ENCODE peak calls at places on chromosome 7, in nine cellular contexts. One of them, this sample, is unnamed.

GRCh38 chr7:110090113-110090820 is 1000.7 kb upstream of the LRRN3 start:
- DNase-seq in colonic mucosa: no peak
- DNase-seq in hepatocyte: peak; percentile 38
- DNase-seq in fibroblast of lung: peak; percentile 12
- DNase-seq in heart left ventricle: no peak
- DNase-seq in heart right ventricle: no peak
- DNase-seq in Caco-2: peak; percentile 52
- DNase-seq in thoracic aorta: no peak
- DNase-seq in tibial nerve: no peak
- DNase-seq in this sample: no peak

GRCh38 chr7:26156454-26157365 is 4.7 kb downstream of the NFE2L3 start:
- DNase-seq in colonic mucosa: no peak
- DNase-seq in hepatocyte: peak; percentile 51
- DNase-seq in fibroblast of lung: peak; percentile 97
- DNase-seq in heart left ventricle: no peak
- DNase-seq in heart right ventricle: no peak
- DNase-seq in Caco-2: no peak
- DNase-seq in thoracic aorta: no peak
- DNase-seq in tibial nerve: no peak
- DNase-seq in this sample: no peak

GRCh38 chr7:5692112-5692844 is 89.2 kb downstream of the RNF216 start:
- DNase-seq in colonic mucosa: peak; percentile 54
- DNase-seq in hepatocyte: peak; percentile 80
- DNase-seq in fibroblast of lung: peak; percentile 98
- DNase-seq in heart left ventricle: peak; percentile 89
- DNase-seq in heart right ventricle: peak; percentile 80
- DNase-seq in Caco-2: no peak
- DNase-seq in thoracic aorta: peak; percentile 85
- DNase-seq in tibial nerve: peak; percentile 89
- DNase-seq in this sample: peak; percentile 89

GRCh38 chr7:144454-144826 is 47.9 kb upstream of the FAM20C start:
- DNase-seq in colonic mucosa: peak; percentile 16
- DNase-seq in hepatocyte: no peak
- DNase-seq in fibroblast of lung: no peak
- DNase-seq in heart left ventricle: no peak
- DNase-seq in heart right ventricle: no peak
- DNase-seq in Caco-2: no peak
- DNase-seq in thoracic aorta: no peak
- DNase-seq in tibial nerve: no peak
- DNase-seq in this sample: peak; percentile 29

GRCh38 chr7:47391726-47392125 is 190.2 kb downstream of the TNS3 start:
- DNase-seq in colonic mucosa: no peak
- DNase-seq in hepatocyte: no peak
- DNase-seq in fibroblast of lung: no peak
- DNase-seq in heart left ventricle: no peak
- DNase-seq in heart right ventricle: no peak
- DNase-seq in Caco-2: no peak
- DNase-seq in thoracic aorta: no peak
- DNase-seq in tibial nerve: no peak
- DNase-seq in this sample: no peak

GRCh38 chr7:110762514-110762913 is 328.4 kb upstream of the LRRN3 start:
- DNase-seq in colonic mucosa: no peak
- DNase-seq in hepatocyte: peak; percentile 9
- DNase-seq in fibroblast of lung: no peak
- DNase-seq in heart left ventricle: no peak
- DNase-seq in heart right ventricle: no peak
- DNase-seq in Caco-2: no peak
- DNase-seq in thoracic aorta: no peak
- DNase-seq in tibial nerve: no peak
- DNase-seq in this sample: no peak

GRCh38 chr7:138468244-138469123 is 8.4 kb downstream of the TRIM24 start:
- DNase-seq in colonic mucosa: no peak
- DNase-seq in hepatocyte: no peak
- DNase-seq in fibroblast of lung: no peak
- DNase-seq in heart left ventricle: peak; percentile 38
- DNase-seq in heart right ventricle: no peak
- DNase-seq in Caco-2: no peak
- DNase-seq in thoracic aorta: no peak
- DNase-seq in tibial nerve: no peak
- DNase-seq in this sample: no peak

GRCh38 chr7:99557940-99558305 is 519 bp upstream of the ZNF655 start:
- DNase-seq in colonic mucosa: no peak
- DNase-seq in hepatocyte: no peak
- DNase-seq in fibroblast of lung: no peak
- DNase-seq in heart left ventricle: no peak
- DNase-seq in heart right ventricle: no peak
- DNase-seq in Caco-2: no peak
- DNase-seq in thoracic aorta: no peak
- DNase-seq in tibial nerve: no peak
- DNase-seq in this sample: no peak

GRCh38 chr7:24706211-24707165 is 50.8 kb downstream of the GSDME start:
- DNase-seq in colonic mucosa: no peak
- DNase-seq in hepatocyte: no peak
- DNase-seq in fibroblast of lung: no peak
- DNase-seq in heart left ventricle: no peak
- DNase-seq in heart right ventricle: no peak
- DNase-seq in Caco-2: no peak
- DNase-seq in thoracic aorta: no peak
- DNase-seq in tibial nerve: no peak
- DNase-seq in this sample: no peak

GRCh38 chr7:24709585-24710360 is 47.5 kb downstream of the GSDME start:
- DNase-seq in colonic mucosa: no peak
- DNase-seq in hepatocyte: no peak
- DNase-seq in fibroblast of lung: no peak
- DNase-seq in heart left ventricle: no peak
- DNase-seq in heart right ventricle: no peak
- DNase-seq in Caco-2: no peak
- DNase-seq in thoracic aorta: no peak
- DNase-seq in tibial nerve: no peak
- DNase-seq in this sample: no peak

GRCh38 chr7:24705481-24705954 is 51.7 kb downstream of the GSDME start:
- DNase-seq in colonic mucosa: no peak
- DNase-seq in hepatocyte: no peak
- DNase-seq in fibroblast of lung: no peak
- DNase-seq in heart left ventricle: no peak
- DNase-seq in heart right ventricle: no peak
- DNase-seq in Caco-2: no peak
- DNase-seq in thoracic aorta: no peak
- DNase-seq in tibial nerve: no peak
- DNase-seq in this sample: no peak

GRCh38 chr7:24709051-24709450 is 48.2 kb downstream of the GSDME start:
- DNase-seq in colonic mucosa: no peak
- DNase-seq in hepatocyte: no peak
- DNase-seq in fibroblast of lung: no peak
- DNase-seq in heart left ventricle: no peak
- DNase-seq in heart right ventricle: no peak
- DNase-seq in Caco-2: no peak
- DNase-seq in thoracic aorta: no peak
- DNase-seq in tibial nerve: no peak
- DNase-seq in this sample: no peak

DNA sequence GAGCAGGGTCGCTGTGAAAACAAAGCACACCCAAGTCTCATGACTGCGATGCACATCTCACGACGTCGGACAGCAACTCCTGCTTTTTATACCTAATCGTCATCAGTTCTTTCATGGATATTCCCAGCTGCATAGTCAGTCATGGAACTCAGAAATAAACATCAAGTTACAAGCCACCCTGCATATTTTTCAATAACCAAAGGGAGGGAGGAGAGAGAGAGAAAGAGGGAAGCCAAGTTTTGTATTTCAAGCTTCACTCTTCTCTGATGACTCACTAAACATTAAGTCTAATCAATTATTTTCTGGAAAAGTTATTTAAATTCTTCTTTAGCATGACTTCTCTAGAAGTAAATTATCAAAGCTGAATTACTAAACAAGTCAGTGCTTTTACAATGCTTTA is 49.0 kb downstream of the GSDME start:
- DNase-seq in colonic mucosa: no peak
- DNase-seq in hepatocyte: no peak
- DNase-seq in fibroblast of lung: peak; percentile 35
- DNase-seq in heart left ventricle: no peak
- DNase-seq in heart right ventricle: no peak
- DNase-seq in Caco-2: no peak
- DNase-seq in thoracic aorta: no peak
- DNase-seq in tibial nerve: no peak
- DNase-seq in this sample: no peak
- TF ChIP-seq CTCF in colonic mucosa: no peak
- TF ChIP-seq CTCF in hepatocyte: no peak
- TF ChIP-seq CTCF in fibroblast of lung: no peak
- TF ChIP-seq CTCF in heart left ventricle: no peak
- TF ChIP-seq CTCF in heart right ventricle: no peak
- TF ChIP-seq CTCF in Caco-2: no peak
- TF ChIP-seq CTCF in thoracic aorta: no peak
- TF ChIP-seq CTCF in tibial nerve: no peak
- TF ChIP-seq CTCF in this sample: no peak

GRCh38 chr7:134201569-134202261 is 74.6 kb downstream of the LRGUK start:
- DNase-seq in colonic mucosa: no peak
- DNase-seq in hepatocyte: no peak
- DNase-seq in fibroblast of lung: no peak
- DNase-seq in heart left ventricle: no peak
- DNase-seq in heart right ventricle: no peak
- DNase-seq in Caco-2: no peak
- DNase-seq in thoracic aorta: no peak
- DNase-seq in tibial nerve: no peak
- DNase-seq in this sample: no peak
- H3K4me1 ChIP-seq in colonic mucosa: no peaks in the 10 kb centered on the region
- H3K4me1 ChIP-seq in hepatocyte: no peaks in the 10 kb centered on the region
- H3K4me1 ChIP-seq in fibroblast of lung: no peaks in the 10 kb centered on the region
- H3K4me1 ChIP-seq in heart left ventricle: no peaks in the 10 kb centered on the region
- H3K4me1 ChIP-seq in heart right ventricle: no peaks in the 10 kb centered on the region
- H3K4me1 ChIP-seq in Caco-2: no peaks in the 10 kb centered on the region
- H3K4me1 ChIP-seq in thoracic aorta: no peaks in the 10 kb centered on the region
- H3K4me1 ChIP-seq in tibial nerve: no peaks in the 10 kb centered on the region
- H3K4me1 ChIP-seq in this sample: no peaks in the 10 kb centered on the region

GRCh38 chr7:4159761-4160554 is 522.1 kb upstream of the FOXK1 start:
- DNase-seq in colonic mucosa: no peak
- DNase-seq in hepatocyte: no peak
- DNase-seq in fibroblast of lung: peak; percentile 24
- DNase-seq in heart left ventricle: no peak
- DNase-seq in heart right ventricle: no peak
- DNase-seq in Caco-2: no peak
- DNase-seq in thoracic aorta: no peak
- DNase-seq in tibial nerve: no peak
- DNase-seq in this sample: no peak

GRCh38 chr7:4166340-4166739 is 515.8 kb upstream of the FOXK1 start:
- DNase-seq in colonic mucosa: no peak
- DNase-seq in hepatocyte: no peak
- DNase-seq in fibroblast of lung: no peak
- DNase-seq in heart left ventricle: no peak
- DNase-seq in heart right ventricle: no peak
- DNase-seq in Caco-2: no peak
- DNase-seq in thoracic aorta: no peak
- DNase-seq in tibial nerve: no peak
- DNase-seq in this sample: peak; percentile 41

GRCh38 chr7:4164556-4164955 is 517.5 kb upstream of the FOXK1 start:
- DNase-seq in colonic mucosa: no peak
- DNase-seq in hepatocyte: no peak
- DNase-seq in fibroblast of lung: no peak
- DNase-seq in heart left ventricle: no peak
- DNase-seq in heart right ventricle: no peak
- DNase-seq in Caco-2: peak; percentile 21
- DNase-seq in thoracic aorta: no peak
- DNase-seq in tibial nerve: no peak
- DNase-seq in this sample: no peak

GRCh38 chr7:4163565-4164203 is 518.4 kb upstream of the FOXK1 start:
- DNase-seq in colonic mucosa: no peak
- DNase-seq in hepatocyte: no peak
- DNase-seq in fibroblast of lung: no peak
- DNase-seq in heart left ventricle: no peak
- DNase-seq in heart right ventricle: no peak
- DNase-seq in Caco-2: no peak
- DNase-seq in thoracic aorta: no peak
- DNase-seq in tibial nerve: no peak
- DNase-seq in this sample: no peak

DNA sequence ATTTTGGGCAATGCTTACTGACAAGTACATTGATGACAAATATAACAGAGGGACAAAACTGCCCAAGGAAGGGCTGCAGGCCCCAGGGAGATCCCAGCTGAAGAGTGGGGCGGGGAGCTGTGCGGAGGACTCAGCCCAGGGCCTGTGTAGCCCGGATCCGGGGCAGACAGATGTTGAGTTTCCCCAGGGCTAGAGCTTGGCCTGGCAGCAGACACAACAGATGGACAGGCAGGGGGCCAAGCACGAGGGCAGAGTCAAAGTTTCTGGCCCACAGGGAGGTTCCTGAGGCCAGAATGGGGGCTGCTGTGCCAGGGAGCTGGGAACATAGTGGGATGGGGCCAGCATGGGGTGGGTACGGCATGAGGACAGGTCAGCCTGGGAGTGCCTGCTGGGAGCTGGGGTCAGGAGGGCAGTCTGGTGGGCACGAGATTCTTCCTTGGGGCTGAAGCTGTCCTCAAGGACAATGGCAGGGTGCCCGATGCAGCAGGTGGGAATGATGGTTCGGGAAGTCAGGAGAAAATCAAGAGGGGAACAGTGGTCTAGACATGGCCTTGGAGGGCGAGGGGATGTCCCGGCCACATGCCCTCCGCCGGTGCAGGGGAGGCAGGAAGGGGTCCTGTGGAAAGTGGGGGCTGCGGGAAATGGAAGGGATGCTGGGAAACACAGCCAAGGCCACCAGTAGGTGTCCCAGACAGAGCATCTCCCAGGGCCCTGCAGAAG is 519.1 kb upstream of the FOXK1 start:
- DNase-seq in colonic mucosa: no peak
- DNase-seq in hepatocyte: no peak
- DNase-seq in fibroblast of lung: no peak
- DNase-seq in heart left ventricle: peak; percentile 30
- DNase-seq in heart right ventricle: peak; percentile 52
- DNase-seq in Caco-2: no peak
- DNase-seq in thoracic aorta: no peak
- DNase-seq in tibial nerve: no peak
- DNase-seq in this sample: peak; percentile 41
- TF ChIP-seq CTCF in colonic mucosa: no peak
- TF ChIP-seq CTCF in hepatocyte: no peak
- TF ChIP-seq CTCF in fibroblast of lung: no peak
- TF ChIP-seq CTCF in heart left ventricle: no peak
- TF ChIP-seq CTCF in heart right ventricle: no peak
- TF ChIP-seq CTCF in Caco-2: no peak
- TF ChIP-seq CTCF in thoracic aorta: no peak
- TF ChIP-seq CTCF in tibial nerve: no peak
- TF ChIP-seq CTCF in this sample: no peak

DNA sequence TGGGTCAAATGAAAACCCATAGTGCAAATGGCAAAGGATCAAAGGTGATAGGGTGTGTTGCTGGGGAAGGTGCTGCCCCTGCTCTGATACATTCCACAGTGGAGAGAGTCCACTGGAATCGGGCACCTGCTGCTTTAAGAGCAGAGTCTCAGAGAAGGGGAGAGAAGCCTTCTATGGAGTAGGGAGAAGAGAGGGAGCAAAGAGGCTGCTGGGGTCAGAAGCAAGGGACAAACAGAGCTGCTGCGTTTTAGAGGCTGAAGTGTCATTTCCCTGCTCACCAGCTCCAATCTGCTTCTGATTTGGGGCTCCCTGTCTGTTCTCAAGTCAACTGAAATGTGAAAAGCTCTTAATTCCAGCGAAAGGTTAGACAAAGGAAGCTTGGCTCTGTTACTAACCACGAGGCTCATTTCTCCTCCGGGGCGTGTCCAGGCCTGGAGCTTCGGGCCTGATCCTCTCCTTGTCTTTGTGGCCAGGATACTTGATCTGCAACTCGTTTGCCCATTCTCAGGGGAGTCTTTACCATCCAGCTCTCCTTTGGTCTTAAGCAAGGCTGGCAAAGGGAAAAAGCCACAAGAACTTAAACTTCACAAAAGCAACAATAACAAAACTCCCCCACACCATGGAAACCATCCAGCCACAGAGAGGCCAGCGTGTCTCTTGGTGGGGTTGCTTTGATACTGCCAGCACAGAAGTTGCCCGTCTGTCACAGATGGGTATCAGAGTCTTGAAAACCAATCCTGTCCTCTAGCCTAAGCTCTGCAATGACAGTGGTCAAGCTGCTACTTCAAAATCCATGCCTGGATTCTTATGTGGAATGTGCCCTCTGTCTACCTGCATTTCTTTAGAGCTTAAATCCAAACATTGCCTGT is 692.6 kb downstream of the SUGCT start:
- DNase-seq in colonic mucosa: no peak
- DNase-seq in hepatocyte: peak; percentile 14
- DNase-seq in fibroblast of lung: peak; percentile 63
- DNase-seq in heart left ventricle: no peak
- DNase-seq in heart right ventricle: no peak
- DNase-seq in Caco-2: no peak
- DNase-seq in thoracic aorta: no peak
- DNase-seq in tibial nerve: peak; percentile 25
- DNase-seq in this sample: peak; percentile 23
- H3K4me1 ChIP-seq in colonic mucosa: no peaks in the 10 kb centered on the region
- H3K4me1 ChIP-seq in hepatocyte: peaks cover 22% of the 10 kb centered on the region
- H3K4me1 ChIP-seq in fibroblast of lung: no peaks in the 10 kb centered on the region
- H3K4me1 ChIP-seq in heart left ventricle: no peaks in the 10 kb centered on the region
- H3K4me1 ChIP-seq in heart right ventricle: no peaks in the 10 kb centered on the region
- H3K4me1 ChIP-seq in Caco-2: peaks cover 9% of the 10 kb centered on the region
- H3K4me1 ChIP-seq in thoracic aorta: peaks cover 48% of the 10 kb centered on the region
- H3K4me1 ChIP-seq in tibial nerve: no peaks in the 10 kb centered on the region
- H3K4me1 ChIP-seq in this sample: no peaks in the 10 kb centered on the region